ENCODE peak calls at places on chromosomes 16 and 17, in ten cellular contexts. Y is lower lobe of right lung, J is Calu3, M is uterus, L is heart left ventricle, V is GM12865, Q is HL-60, F is nucleus accumbens, P is GM13976, H is kidney glomerular epithelial cell. D is an unnamed sample.

GRCh38 chr16:819336-819735 is 18.8 kb upstream of the GNG13 start:
- DNase-seq in Y (no peak), J (no peak), M (no peak), L (no peak), V (no peak), Q (no peak), F (no peak), P (no peak), H (no peak), D (no peak)

GRCh38 chr16:27685802-27686201 is 135.9 kb downstream of the KATNIP start:
- DNase-seq in Y (no peak), J (no peak), M (no peak), L (no peak), V (no peak), Q (no peak), F (no peak), P (no peak), H (no peak), D (no peak)

GRCh38 chr17:8674344-8675305 is 44.1 kb upstream of the MYH10 start:
- DNase-seq in Y (peak), J (no peak), M (peak), L (peak), V (no peak), Q (no peak), F (no peak), P (no peak), H (no peak), D (no peak)

GRCh38 chr17:81672504-81672903 is 6.0 kb downstream of the CCDC137 start:
- DNase-seq in Y (no peak), J (no peak), M (no peak), L (no peak), V (no peak), Q (no peak), F (no peak), P (no peak), H (no peak), D (no peak)

GRCh38 chr16:12658506-12658905 is 145.2 kb downstream of the CPPED1 start:
- DNase-seq in Y (no peak), J (no peak), M (no peak), L (no peak), V (no peak), Q (no peak), F (no peak), P (no peak), H (no peak), D (no peak)

GRCh38 chr17:40663252-40663651 is 1.7 kb downstream of the KRT222 start:
- DNase-seq in Y (no peak), J (no peak), M (no peak), L (no peak), V (no peak), Q (no peak), F (no peak), P (no peak), H (no peak), D (no peak)

GRCh38 chr17:56290486-56291118 is 137.3 kb downstream of the ANKFN1 start:
- DNase-seq in Y (no peak), J (no peak), M (no peak), L (no peak), V (peak), Q (no peak), F (no peak), P (no peak), H (no peak), D (no peak)

GRCh38 chr17:38451030-38451839 is 23.0 kb downstream of the ARHGAP23 start:
- DNase-seq in Y (peak), J (peak), M (peak), L (peak), V (no peak), Q (no peak), F (no peak), P (no peak), H (peak), D (no peak)

GRCh38 chr17:17515921-17516295 is 19.7 kb upstream of the RASD1 start:
- DNase-seq in Y (no peak), J (no peak), M (no peak), L (no peak), V (no peak), Q (no peak), F (no peak), P (no peak), H (no peak), D (no peak)